ENCODE peak calls at places on chromosome 1, in six cellular contexts. One of them, this sample, is unnamed.

GRCh38 chr1:61808968-61809367 is 66.7 kb downstream of the PATJ start:
- DNase-seq in T-helper 17 cell: no peak
- DNase-seq in activated naive CD4-positive, alpha-beta T cell treated with anti-CD3 and anti-CD28 coated beads, Interleukin-2, amount 10 ng/mL, durations not matched to agents 7 days and 5 days: no peak
- DNase-seq in AG04450: no peak
- DNase-seq in hippocampal formation: no peak
- DNase-seq in NCI-H2029: no peak
- DNase-seq in this sample: no peak

GRCh38 chr1:97919568-97920261 is 1.1 kb downstream of the DPYD start:
- DNase-seq in hippocampal formation: no peak
- DNase-seq in activated naive CD4-positive, alpha-beta T cell treated with anti-CD3 and anti-CD28 coated beads, Interleukin-2, amount 10 ng/mL, durations not matched to agents 7 days and 5 days: no peak
- DNase-seq in AG04450: no peak
- DNase-seq in T-helper 17 cell: no peak
- DNase-seq in NCI-H2029: no peak
- DNase-seq in this sample: no peak

GRCh38 chr1:8118031-8118451 is 91.9 kb upstream of the ERRFI1 start:
- DNase-seq in AG04450: no peak
- DNase-seq in activated naive CD4-positive, alpha-beta T cell treated with anti-CD3 and anti-CD28 coated beads, Interleukin-2, amount 10 ng/mL, durations not matched to agents 7 days and 5 days: no peak
- DNase-seq in NCI-H2029: no peak
- DNase-seq in hippocampal formation: no peak
- DNase-seq in T-helper 17 cell: no peak
- DNase-seq in this sample: no peak

GRCh38 chr1:173798078-173798477 is 26.4 kb upstream of the DARS2 start:
- DNase-seq in hippocampal formation: no peak
- DNase-seq in T-helper 17 cell: no peak
- DNase-seq in NCI-H2029: no peak
- DNase-seq in AG04450: no peak
- DNase-seq in activated naive CD4-positive, alpha-beta T cell treated with anti-CD3 and anti-CD28 coated beads, Interleukin-2, amount 10 ng/mL, durations not matched to agents 7 days and 5 days: no peak
- DNase-seq in this sample: no peak

GRCh38 chr1:243731301-243731891 is 118.6 kb downstream of the AKT3 start:
- DNase-seq in T-helper 17 cell: no peak
- DNase-seq in activated naive CD4-positive, alpha-beta T cell treated with anti-CD3 and anti-CD28 coated beads, Interleukin-2, amount 10 ng/mL, durations not matched to agents 7 days and 5 days: no peak
- DNase-seq in hippocampal formation: no peak
- DNase-seq in NCI-H2029: peak
- DNase-seq in AG04450: no peak
- DNase-seq in this sample: no peak

GRCh38 chr1:229155472-229155871 is 115.4 kb upstream of the RAB4A start:
- DNase-seq in hippocampal formation: no peak
- DNase-seq in T-helper 17 cell: no peak
- DNase-seq in activated naive CD4-positive, alpha-beta T cell treated with anti-CD3 and anti-CD28 coated beads, Interleukin-2, amount 10 ng/mL, durations not matched to agents 7 days and 5 days: peak
- DNase-seq in NCI-H2029: no peak
- DNase-seq in AG04450: no peak
- DNase-seq in this sample: no peak

GRCh38 chr1:21634481-21635137 is 34.5 kb downstream of the RAP1GAP start:
- DNase-seq in AG04450: no peak
- DNase-seq in hippocampal formation: no peak
- DNase-seq in NCI-H2029: peak
- DNase-seq in activated naive CD4-positive, alpha-beta T cell treated with anti-CD3 and anti-CD28 coated beads, Interleukin-2, amount 10 ng/mL, durations not matched to agents 7 days and 5 days: no peak
- DNase-seq in T-helper 17 cell: no peak
- DNase-seq in this sample: no peak

GRCh38 chr1:175146535-175147213 is 45.9 kb downstream of the KIAA0040 start:
- DNase-seq in activated naive CD4-positive, alpha-beta T cell treated with anti-CD3 and anti-CD28 coated beads, Interleukin-2, amount 10 ng/mL, durations not matched to agents 7 days and 5 days: peak
- DNase-seq in AG04450: no peak
- DNase-seq in T-helper 17 cell: peak
- DNase-seq in NCI-H2029: no peak
- DNase-seq in hippocampal formation: peak
- DNase-seq in this sample: peak

GRCh38 chr1:187417524-187417923 is 588.8 kb downstream of the PLA2G4A start:
- DNase-seq in activated naive CD4-positive, alpha-beta T cell treated with anti-CD3 and anti-CD28 coated beads, Interleukin-2, amount 10 ng/mL, durations not matched to agents 7 days and 5 days: no peak
- DNase-seq in hippocampal formation: no peak
- DNase-seq in NCI-H2029: no peak
- DNase-seq in T-helper 17 cell: no peak
- DNase-seq in AG04450: no peak
- DNase-seq in this sample: no peak

GRCh38 chr1:107132195-107132594 is 8.6 kb upstream of the NTNG1 start:
- DNase-seq in T-helper 17 cell: no peak
- DNase-seq in activated naive CD4-positive, alpha-beta T cell treated with anti-CD3 and anti-CD28 coated beads, Interleukin-2, amount 10 ng/mL, durations not matched to agents 7 days and 5 days: no peak
- DNase-seq in NCI-H2029: no peak
- DNase-seq in AG04450: no peak
- DNase-seq in hippocampal formation: no peak
- DNase-seq in this sample: no peak

GRCh38 chr1:37486680-37487618 is 12.6 kb downstream of the ZC3H12A start:
- DNase-seq in AG04450: no peak
- DNase-seq in T-helper 17 cell: peak
- DNase-seq in NCI-H2029: peak
- DNase-seq in activated naive CD4-positive, alpha-beta T cell treated with anti-CD3 and anti-CD28 coated beads, Interleukin-2, amount 10 ng/mL, durations not matched to agents 7 days and 5 days: peak
- DNase-seq in hippocampal formation: peak
- DNase-seq in this sample: peak

GRCh38 chr1:30188329-30188728 is 535.1 kb downstream of the MATN1 start:
- DNase-seq in hippocampal formation: no peak
- DNase-seq in T-helper 17 cell: no peak
- DNase-seq in activated naive CD4-positive, alpha-beta T cell treated with anti-CD3 and anti-CD28 coated beads, Interleukin-2, amount 10 ng/mL, durations not matched to agents 7 days and 5 days: no peak
- DNase-seq in AG04450: no peak
- DNase-seq in NCI-H2029: no peak
- DNase-seq in this sample: no peak

GRCh38 chr1:114353233-114353632 is 157.8 kb downstream of the TRIM33 start:
- DNase-seq in activated naive CD4-positive, alpha-beta T cell treated with anti-CD3 and anti-CD28 coated beads, Interleukin-2, amount 10 ng/mL, durations not matched to agents 7 days and 5 days: no peak
- DNase-seq in hippocampal formation: no peak
- DNase-seq in AG04450: peak
- DNase-seq in T-helper 17 cell: no peak
- DNase-seq in NCI-H2029: peak
- DNase-seq in this sample: peak

GRCh38 chr1:38941527-38942019 is at the start of gene RHBDL2:
- DNase-seq in NCI-H2029: peak
- DNase-seq in AG04450: no peak
- DNase-seq in hippocampal formation: peak
- DNase-seq in activated naive CD4-positive, alpha-beta T cell treated with anti-CD3 and anti-CD28 coated beads, Interleukin-2, amount 10 ng/mL, durations not matched to agents 7 days and 5 days: no peak
- DNase-seq in T-helper 17 cell: no peak
- DNase-seq in this sample: no peak

GRCh38 chr1:61115436-61115835 is 33.1 kb downstream of the NFIA start:
- DNase-seq in T-helper 17 cell: no peak
- DNase-seq in NCI-H2029: no peak
- DNase-seq in activated naive CD4-positive, alpha-beta T cell treated with anti-CD3 and anti-CD28 coated beads, Interleukin-2, amount 10 ng/mL, durations not matched to agents 7 days and 5 days: no peak
- DNase-seq in AG04450: no peak
- DNase-seq in hippocampal formation: no peak
- DNase-seq in this sample: no peak

This sample was measured in NCI-H510A treated with DMSO at 0.1 percent for 48 hours.